ENCODE peak calls at places on chromosomes 4 and X, in nine cellular contexts. One of them, this sample, is unnamed.

GRCh38 chr4:48778431-48779094 is 1.5 kb downstream of the FRYL start:
- DNase-seq in PC-3: peak; percentile 21
- DNase-seq in GM23338: no peak
- DNase-seq in MM.1S: no peak
- DNase-seq in neural progenitor cell: no peak
- DNase-seq in hepatocyte: no peak
- DNase-seq in GM23248: peak; percentile 58
- DNase-seq in HCT116: no peak
- DNase-seq in SK-N-SH: peak; percentile 6
- DNase-seq in this sample: no peak

GRCh38 chr4:93776386-93777080 is 52.0 kb upstream of the ATOH1 start:
- DNase-seq in PC-3: peak; percentile 64
- DNase-seq in GM23338: no peak
- DNase-seq in MM.1S: no peak
- DNase-seq in neural progenitor cell: no peak
- DNase-seq in hepatocyte: no peak
- DNase-seq in GM23248: peak; percentile 30
- DNase-seq in HCT116: no peak
- DNase-seq in SK-N-SH: no peak
- DNase-seq in this sample: no peak

GRCh38 chr4:154329939-154330338 is 161.7 kb downstream of the DCHS2 start:
- DNase-seq in PC-3: no peak
- DNase-seq in GM23338: no peak
- DNase-seq in MM.1S: no peak
- DNase-seq in neural progenitor cell: no peak
- DNase-seq in hepatocyte: peak; percentile 40
- DNase-seq in GM23248: peak; percentile 92
- DNase-seq in HCT116: no peak
- DNase-seq in SK-N-SH: no peak
- DNase-seq in this sample: no peak

GRCh38 chrX:24117288-24117687 is 32.2 kb upstream of the ZFX start:
- DNase-seq in PC-3: peak; percentile 62
- DNase-seq in GM23338: no peak
- DNase-seq in MM.1S: no peak
- DNase-seq in neural progenitor cell: no peak
- DNase-seq in hepatocyte: peak; percentile 43
- DNase-seq in GM23248: peak; percentile 83
- DNase-seq in HCT116: no peak
- DNase-seq in SK-N-SH: no peak
- DNase-seq in this sample: no peak

GRCh38 chrX:107450823-107451509 is 1.5 kb downstream of the FRMPD3 start:
- DNase-seq in PC-3: no peak
- DNase-seq in GM23338: peak; percentile 85
- DNase-seq in MM.1S: no peak
- DNase-seq in neural progenitor cell: peak; percentile 82
- DNase-seq in hepatocyte: peak; percentile 40
- DNase-seq in GM23248: peak; percentile 31
- DNase-seq in HCT116: no peak
- DNase-seq in SK-N-SH: no peak
- DNase-seq in this sample: peak; percentile 84

GRCh38 chr4:113952452-113953029 is 26.9 kb downstream of the ARSJ start:
- DNase-seq in PC-3: peak; percentile 74
- DNase-seq in GM23338: peak; percentile 87
- DNase-seq in MM.1S: peak; percentile 28
- DNase-seq in neural progenitor cell: peak; percentile 78
- DNase-seq in hepatocyte: peak; percentile 62
- DNase-seq in GM23248: peak; percentile 63
- DNase-seq in HCT116: peak; percentile 64
- DNase-seq in SK-N-SH: peak; percentile 22
- DNase-seq in this sample: peak; percentile 50

GRCh38 chr4:109211671-109212070 is 90.8 kb downstream of the COL25A1 start:
- DNase-seq in PC-3: no peak
- DNase-seq in GM23338: no peak
- DNase-seq in MM.1S: no peak
- DNase-seq in neural progenitor cell: no peak
- DNase-seq in hepatocyte: no peak
- DNase-seq in GM23248: peak; percentile 4
- DNase-seq in HCT116: no peak
- DNase-seq in SK-N-SH: no peak
- DNase-seq in this sample: no peak

GRCh38 chrX:66638591-66639500 is at the start of gene EDA2R:
- DNase-seq in PC-3: no peak
- DNase-seq in GM23338: peak; percentile 80
- DNase-seq in MM.1S: peak; percentile 71
- DNase-seq in neural progenitor cell: peak; percentile 83
- DNase-seq in hepatocyte: peak; percentile 64
- DNase-seq in GM23248: peak; percentile 82
- DNase-seq in HCT116: no peak
- DNase-seq in SK-N-SH: peak; percentile 66
- DNase-seq in this sample: peak; percentile 81

GRCh38 chr4:140884431-140885058 is 128.4 kb upstream of the TBC1D9 start:
- DNase-seq in PC-3: peak; percentile 79
- DNase-seq in GM23338: peak; percentile 94
- DNase-seq in MM.1S: peak; percentile 78
- DNase-seq in neural progenitor cell: peak; percentile 89
- DNase-seq in hepatocyte: peak; percentile 79
- DNase-seq in GM23248: peak; percentile 86
- DNase-seq in HCT116: peak; percentile 71
- DNase-seq in SK-N-SH: peak; percentile 39
- DNase-seq in this sample: peak; percentile 86

GRCh38 chr4:52312722-52313121 is 261.6 kb downstream of the SPATA18 start:
- DNase-seq in PC-3: peak; percentile 94
- DNase-seq in GM23338: peak; percentile 7
- DNase-seq in MM.1S: no peak
- DNase-seq in neural progenitor cell: no peak
- DNase-seq in hepatocyte: no peak
- DNase-seq in GM23248: no peak
- DNase-seq in HCT116: peak; percentile 21
- DNase-seq in SK-N-SH: no peak
- DNase-seq in this sample: no peak

GRCh38 chr4:176063718-176064117 is 1.9 kb upstream of the WDR17 start:
- DNase-seq in PC-3: no peak
- DNase-seq in GM23338: no peak
- DNase-seq in MM.1S: no peak
- DNase-seq in neural progenitor cell: no peak
- DNase-seq in hepatocyte: no peak
- DNase-seq in GM23248: no peak
- DNase-seq in HCT116: no peak
- DNase-seq in SK-N-SH: no peak
- DNase-seq in this sample: no peak

GRCh38 chr4:8589336-8589735 is 3.2 kb upstream of the CPZ start:
- DNase-seq in PC-3: no peak
- DNase-seq in GM23338: no peak
- DNase-seq in MM.1S: no peak
- DNase-seq in neural progenitor cell: no peak
- DNase-seq in hepatocyte: no peak
- DNase-seq in GM23248: no peak
- DNase-seq in HCT116: no peak
- DNase-seq in SK-N-SH: peak; percentile 17
- DNase-seq in this sample: no peak

GRCh38 chrX:96102997-96103396 is 581.6 kb upstream of the DIAPH2 start:
- DNase-seq in PC-3: no peak
- DNase-seq in GM23338: no peak
- DNase-seq in MM.1S: no peak
- DNase-seq in neural progenitor cell: no peak
- DNase-seq in hepatocyte: no peak
- DNase-seq in GM23248: no peak
- DNase-seq in HCT116: no peak
- DNase-seq in SK-N-SH: no peak
- DNase-seq in this sample: no peak

GRCh38 chr4:18935956-18936355 is 914.4 kb upstream of the LCORL start:
- DNase-seq in PC-3: no peak
- DNase-seq in GM23338: peak; percentile 1
- DNase-seq in MM.1S: no peak
- DNase-seq in neural progenitor cell: peak; percentile 68
- DNase-seq in hepatocyte: no peak
- DNase-seq in GM23248: no peak
- DNase-seq in HCT116: no peak
- DNase-seq in SK-N-SH: no peak
- DNase-seq in this sample: no peak

GRCh38 chrX:115503099-115503498 is 57.9 kb upstream of the PLS3 start:
- DNase-seq in PC-3: no peak
- DNase-seq in GM23338: no peak
- DNase-seq in MM.1S: no peak
- DNase-seq in neural progenitor cell: no peak
- DNase-seq in hepatocyte: peak; percentile 14
- DNase-seq in GM23248: no peak
- DNase-seq in HCT116: no peak
- DNase-seq in SK-N-SH: no peak
- DNase-seq in this sample: no peak

GRCh38 chr4:132108784-132109183 is 1040.3 kb upstream of the PCDH10 start:
- DNase-seq in PC-3: peak; percentile 38
- DNase-seq in GM23338: no peak
- DNase-seq in MM.1S: no peak
- DNase-seq in neural progenitor cell: no peak
- DNase-seq in hepatocyte: no peak
- DNase-seq in GM23248: peak; percentile 5
- DNase-seq in HCT116: no peak
- DNase-seq in SK-N-SH: no peak
- DNase-seq in this sample: no peak

GRCh38 chr4:86014599-86014998 is 345.3 kb downstream of the MAPK10 start:
- DNase-seq in PC-3: no peak
- DNase-seq in GM23338: peak; percentile 48
- DNase-seq in MM.1S: no peak
- DNase-seq in neural progenitor cell: no peak
- DNase-seq in hepatocyte: peak; percentile 7
- DNase-seq in GM23248: no peak
- DNase-seq in HCT116: no peak
- DNase-seq in SK-N-SH: no peak
- DNase-seq in this sample: peak; percentile 24

GRCh38 chr4:86015412-86016350 is 344.2 kb downstream of the MAPK10 start:
- DNase-seq in PC-3: no peak
- DNase-seq in GM23338: no peak
- DNase-seq in MM.1S: no peak
- DNase-seq in neural progenitor cell: no peak
- DNase-seq in hepatocyte: no peak
- DNase-seq in GM23248: peak; percentile 38
- DNase-seq in HCT116: no peak
- DNase-seq in SK-N-SH: no peak
- DNase-seq in this sample: no peak

GRCh38 chr4:86007042-86007441 is 352.8 kb downstream of the MAPK10 start:
- DNase-seq in PC-3: no peak
- DNase-seq in GM23338: no peak
- DNase-seq in MM.1S: no peak
- DNase-seq in neural progenitor cell: no peak
- DNase-seq in hepatocyte: no peak
- DNase-seq in GM23248: no peak
- DNase-seq in HCT116: no peak
- DNase-seq in SK-N-SH: no peak
- DNase-seq in this sample: no peak

GRCh38 chr4:86013623-86014022 is 346.2 kb downstream of the MAPK10 start:
- DNase-seq in PC-3: no peak
- DNase-seq in GM23338: no peak
- DNase-seq in MM.1S: no peak
- DNase-seq in neural progenitor cell: no peak
- DNase-seq in hepatocyte: no peak
- DNase-seq in GM23248: peak; percentile 35
- DNase-seq in HCT116: no peak
- DNase-seq in SK-N-SH: no peak
- DNase-seq in this sample: no peak

DNA sequence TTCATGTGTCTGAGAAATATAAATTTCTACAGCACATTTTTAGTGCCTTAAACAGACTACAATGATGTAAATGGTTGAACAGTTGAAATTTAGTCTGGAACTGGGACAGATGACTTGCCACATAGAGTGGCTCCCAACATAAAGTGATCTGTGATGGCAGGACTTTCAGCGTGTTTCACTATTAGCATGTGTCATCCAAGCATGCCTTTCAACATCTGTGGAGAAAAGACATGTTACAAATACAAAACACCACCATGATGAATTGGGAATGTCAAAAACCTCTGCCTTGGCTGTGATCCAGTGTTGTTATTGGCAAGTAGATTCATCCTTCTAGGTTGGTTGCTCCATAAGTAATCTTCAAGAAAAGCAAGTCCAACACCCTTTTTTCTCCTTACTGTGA is 348.7 kb downstream of the MAPK10 start:
- DNase-seq in PC-3: no peak
- DNase-seq in GM23338: no peak
- DNase-seq in MM.1S: no peak
- DNase-seq in neural progenitor cell: no peak
- DNase-seq in hepatocyte: no peak
- DNase-seq in GM23248: peak; percentile 94
- DNase-seq in HCT116: no peak
- DNase-seq in SK-N-SH: no peak
- DNase-seq in this sample: no peak
- TF ChIP-seq EZH2phosphoT487 in PC-3: no peak
- TF ChIP-seq EZH2phosphoT487 in GM23338: no peak
- TF ChIP-seq EZH2phosphoT487 in MM.1S: no peak
- TF ChIP-seq EZH2phosphoT487 in neural progenitor cell: no peak
- TF ChIP-seq EZH2phosphoT487 in hepatocyte: no peak
- TF ChIP-seq EZH2phosphoT487 in GM23248: peak; percentile 93
- TF ChIP-seq EZH2phosphoT487 in HCT116: no peak
- TF ChIP-seq EZH2phosphoT487 in SK-N-SH: no peak
- TF ChIP-seq EZH2phosphoT487 in this sample: no peak

DNA sequence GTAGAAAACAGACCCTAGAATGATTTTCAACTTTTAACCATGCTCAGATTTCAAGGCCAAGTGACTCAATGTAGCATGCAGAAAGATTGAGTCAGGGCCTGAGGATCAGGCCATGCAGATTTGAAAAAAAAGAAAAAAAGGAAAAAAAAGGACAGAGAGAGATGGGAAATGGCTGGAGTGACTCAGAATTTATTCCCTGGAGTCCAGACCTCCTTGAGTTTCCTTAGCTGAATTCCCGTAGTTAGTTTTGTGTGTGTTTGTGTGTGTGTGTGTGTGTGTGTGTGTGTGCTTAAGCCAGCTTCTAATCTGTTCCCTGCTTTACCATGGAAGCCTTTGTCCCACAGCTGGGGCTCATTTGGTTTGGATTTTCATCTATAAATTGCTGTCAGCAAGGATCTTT is 108.8 kb upstream of the DDIT4L start:
- DNase-seq in PC-3: peak; percentile 29
- DNase-seq in GM23338: no peak
- DNase-seq in MM.1S: no peak
- DNase-seq in neural progenitor cell: peak; percentile 55
- DNase-seq in hepatocyte: peak; percentile 52
- DNase-seq in GM23248: peak; percentile 96
- DNase-seq in HCT116: peak; percentile 8
- DNase-seq in SK-N-SH: no peak
- DNase-seq in this sample: no peak
- H2AFZ ChIP-seq in PC-3: peak overlapping the region; percentile 53
- H2AFZ ChIP-seq in GM23338: peak overlapping the region; percentile 52
- H2AFZ ChIP-seq in MM.1S: no peak overlapping the region
- H2AFZ ChIP-seq in neural progenitor cell: no peak overlapping the region
- H2AFZ ChIP-seq in hepatocyte: no peak overlapping the region
- H2AFZ ChIP-seq in GM23248: peak overlapping the region; percentile 61
- H2AFZ ChIP-seq in HCT116: peak overlapping the region; percentile 6
- H2AFZ ChIP-seq in SK-N-SH: peak overlapping the region; percentile 66
- H2AFZ ChIP-seq in this sample: no peak overlapping the region

GRCh38 chr4:169283114-169283509 is 12.4 kb upstream of the SH3RF1 start:
- DNase-seq in PC-3: peak; percentile 89
- DNase-seq in GM23338: no peak
- DNase-seq in MM.1S: no peak
- DNase-seq in neural progenitor cell: no peak
- DNase-seq in hepatocyte: no peak
- DNase-seq in GM23248: peak; percentile 95
- DNase-seq in HCT116: no peak
- DNase-seq in SK-N-SH: no peak
- DNase-seq in this sample: no peak
- TF ChIP-seq EZH2phosphoT487 in PC-3: no peak
- TF ChIP-seq EZH2phosphoT487 in GM23338: no peak
- TF ChIP-seq EZH2phosphoT487 in MM.1S: no peak
- TF ChIP-seq EZH2phosphoT487 in neural progenitor cell: no peak
- TF ChIP-seq EZH2phosphoT487 in hepatocyte: no peak
- TF ChIP-seq EZH2phosphoT487 in GM23248: peak; percentile 60
- TF ChIP-seq EZH2phosphoT487 in HCT116: no peak
- TF ChIP-seq EZH2phosphoT487 in SK-N-SH: no peak
- TF ChIP-seq EZH2phosphoT487 in this sample: no peak

GRCh38 chr4:26584725-26585124 is 841 bp downstream of the TBC1D19 start:
- DNase-seq in PC-3: no peak
- DNase-seq in GM23338: no peak
- DNase-seq in MM.1S: no peak
- DNase-seq in neural progenitor cell: no peak
- DNase-seq in hepatocyte: no peak
- DNase-seq in GM23248: peak; percentile 56
- DNase-seq in HCT116: no peak
- DNase-seq in SK-N-SH: no peak
- DNase-seq in this sample: no peak
- H2AFZ ChIP-seq in PC-3: peak overlapping the region; percentile 99
- H2AFZ ChIP-seq in GM23338: peak overlapping the region; percentile 95
- H2AFZ ChIP-seq in MM.1S: peak overlapping the region; percentile 70
- H2AFZ ChIP-seq in neural progenitor cell: peak overlapping the region; percentile 98
- H2AFZ ChIP-seq in hepatocyte: peak overlapping the region; percentile 99
- H2AFZ ChIP-seq in GM23248: peak overlapping the region; percentile 100
- H2AFZ ChIP-seq in HCT116: no peak overlapping the region
- H2AFZ ChIP-seq in SK-N-SH: peak overlapping the region; percentile 96
- H2AFZ ChIP-seq in this sample: peak overlapping the region; percentile 100

This sample was measured in OCI-LY7.